ENCODE peak calls at places on chromosomes 13 and 19, in five cellular contexts. One of them, this sample, is unnamed.

GRCh38 chr13:97986841-97987240 is 33.4 kb downstream of the IPO5 start:
- DNase-seq in bronchial epithelial cell: no peak
- DNase-seq in stimulated activated CD4-positive, alpha-beta T cell treated with anti-CD3 and anti-CD28 coated beads, Interleukin-2, amount 100 ng/mL, for 48 hours: no peak
- DNase-seq in activated B cell treated with CpG ODN at 0.5 μM for 24 hours: no peak
- DNase-seq in LoVo: no peak
- DNase-seq in this sample: no peak

GRCh38 chr13:43905435-43906031 is 25.8 kb downstream of the LACC1 start:
- DNase-seq in activated B cell treated with CpG ODN at 0.5 μM for 24 hours: no peak
- DNase-seq in bronchial epithelial cell: peak
- DNase-seq in LoVo: peak
- DNase-seq in stimulated activated CD4-positive, alpha-beta T cell treated with anti-CD3 and anti-CD28 coated beads, Interleukin-2, amount 100 ng/mL, for 48 hours: peak
- DNase-seq in this sample: peak

GRCh38 chr13:49602005-49602404 is 16.6 kb upstream of the RCBTB1 start:
- DNase-seq in activated B cell treated with CpG ODN at 0.5 μM for 24 hours: no peak
- DNase-seq in stimulated activated CD4-positive, alpha-beta T cell treated with anti-CD3 and anti-CD28 coated beads, Interleukin-2, amount 100 ng/mL, for 48 hours: no peak
- DNase-seq in LoVo: peak
- DNase-seq in bronchial epithelial cell: no peak
- DNase-seq in this sample: no peak

GRCh38 chr13:44389856-44390255 is 16.2 kb downstream of the SERP2 start:
- DNase-seq in LoVo: no peak
- DNase-seq in bronchial epithelial cell: no peak
- DNase-seq in activated B cell treated with CpG ODN at 0.5 μM for 24 hours: no peak
- DNase-seq in stimulated activated CD4-positive, alpha-beta T cell treated with anti-CD3 and anti-CD28 coated beads, Interleukin-2, amount 100 ng/mL, for 48 hours: no peak
- DNase-seq in this sample: no peak

GRCh38 chr19:2127758-2128157 is 23.6 kb downstream of the AP3D1 start:
- DNase-seq in activated B cell treated with CpG ODN at 0.5 μM for 24 hours: no peak
- DNase-seq in bronchial epithelial cell: no peak
- DNase-seq in LoVo: no peak
- DNase-seq in stimulated activated CD4-positive, alpha-beta T cell treated with anti-CD3 and anti-CD28 coated beads, Interleukin-2, amount 100 ng/mL, for 48 hours: no peak
- DNase-seq in this sample: no peak

GRCh38 chr13:45441633-45442032 is 23.1 kb upstream of the COG3 start:
- DNase-seq in stimulated activated CD4-positive, alpha-beta T cell treated with anti-CD3 and anti-CD28 coated beads, Interleukin-2, amount 100 ng/mL, for 48 hours: no peak
- DNase-seq in LoVo: no peak
- DNase-seq in bronchial epithelial cell: peak
- DNase-seq in activated B cell treated with CpG ODN at 0.5 μM for 24 hours: no peak
- DNase-seq in this sample: no peak

GRCh38 chr13:99390601-99391000 is 83.4 kb upstream of the GPR183 start:
- DNase-seq in stimulated activated CD4-positive, alpha-beta T cell treated with anti-CD3 and anti-CD28 coated beads, Interleukin-2, amount 100 ng/mL, for 48 hours: no peak
- DNase-seq in activated B cell treated with CpG ODN at 0.5 μM for 24 hours: no peak
- DNase-seq in LoVo: no peak
- DNase-seq in bronchial epithelial cell: no peak
- DNase-seq in this sample: no peak

GRCh38 chr13:84902243-84902642 is 897.0 kb downstream of the SLITRK6 start:
- DNase-seq in activated B cell treated with CpG ODN at 0.5 μM for 24 hours: no peak
- DNase-seq in LoVo: no peak
- DNase-seq in bronchial epithelial cell: no peak
- DNase-seq in stimulated activated CD4-positive, alpha-beta T cell treated with anti-CD3 and anti-CD28 coated beads, Interleukin-2, amount 100 ng/mL, for 48 hours: no peak
- DNase-seq in this sample: no peak

GRCh38 chr19:39206122-39206521 is 2.1 kb upstream of the SYCN start:
- DNase-seq in stimulated activated CD4-positive, alpha-beta T cell treated with anti-CD3 and anti-CD28 coated beads, Interleukin-2, amount 100 ng/mL, for 48 hours: no peak
- DNase-seq in bronchial epithelial cell: no peak
- DNase-seq in activated B cell treated with CpG ODN at 0.5 μM for 24 hours: no peak
- DNase-seq in LoVo: no peak
- DNase-seq in this sample: no peak

GRCh38 chr19:49889687-49890348 is 6.9 kb downstream of the IL4I1 start:
- DNase-seq in bronchial epithelial cell: peak
- DNase-seq in activated B cell treated with CpG ODN at 0.5 μM for 24 hours: no peak
- DNase-seq in LoVo: peak
- DNase-seq in stimulated activated CD4-positive, alpha-beta T cell treated with anti-CD3 and anti-CD28 coated beads, Interleukin-2, amount 100 ng/mL, for 48 hours: peak
- DNase-seq in this sample: no peak

GRCh38 chr19:33794578-33795369 is 1.9 kb upstream of the KCTD15 start:
- DNase-seq in bronchial epithelial cell: no peak
- DNase-seq in activated B cell treated with CpG ODN at 0.5 μM for 24 hours: no peak
- DNase-seq in stimulated activated CD4-positive, alpha-beta T cell treated with anti-CD3 and anti-CD28 coated beads, Interleukin-2, amount 100 ng/mL, for 48 hours: no peak
- DNase-seq in LoVo: no peak
- DNase-seq in this sample: peak

GRCh38 chr19:47542030-47542475 is 27.2 kb upstream of the NAPA start:
- DNase-seq in activated B cell treated with CpG ODN at 0.5 μM for 24 hours: no peak
- DNase-seq in LoVo: no peak
- DNase-seq in stimulated activated CD4-positive, alpha-beta T cell treated with anti-CD3 and anti-CD28 coated beads, Interleukin-2, amount 100 ng/mL, for 48 hours: no peak
- DNase-seq in bronchial epithelial cell: no peak
- DNase-seq in this sample: no peak

GRCh38 chr19:30686911-30687566 is 314.9 kb downstream of the ZNF536 start:
- DNase-seq in bronchial epithelial cell: no peak
- DNase-seq in LoVo: no peak
- DNase-seq in activated B cell treated with CpG ODN at 0.5 μM for 24 hours: no peak
- DNase-seq in stimulated activated CD4-positive, alpha-beta T cell treated with anti-CD3 and anti-CD28 coated beads, Interleukin-2, amount 100 ng/mL, for 48 hours: no peak
- DNase-seq in this sample: no peak

GRCh38 chr19:41296323-41296935 is 13.5 kb upstream of the CCDC97 start:
- DNase-seq in stimulated activated CD4-positive, alpha-beta T cell treated with anti-CD3 and anti-CD28 coated beads, Interleukin-2, amount 100 ng/mL, for 48 hours: no peak
- DNase-seq in LoVo: no peak
- DNase-seq in activated B cell treated with CpG ODN at 0.5 μM for 24 hours: no peak
- DNase-seq in bronchial epithelial cell: peak
- DNase-seq in this sample: no peak

GRCh38 chr19:8577741-8578140 is 499 bp upstream of the MYO1F start:
- DNase-seq in LoVo: no peak
- DNase-seq in activated B cell treated with CpG ODN at 0.5 μM for 24 hours: no peak
- DNase-seq in bronchial epithelial cell: no peak
- DNase-seq in stimulated activated CD4-positive, alpha-beta T cell treated with anti-CD3 and anti-CD28 coated beads, Interleukin-2, amount 100 ng/mL, for 48 hours: no peak
- DNase-seq in this sample: no peak

GRCh38 chr13:114140909-114141255 is 8.5 kb upstream of the RASA3 start:
- DNase-seq in activated B cell treated with CpG ODN at 0.5 μM for 24 hours: no peak
- DNase-seq in bronchial epithelial cell: no peak
- DNase-seq in LoVo: no peak
- DNase-seq in stimulated activated CD4-positive, alpha-beta T cell treated with anti-CD3 and anti-CD28 coated beads, Interleukin-2, amount 100 ng/mL, for 48 hours: no peak
- DNase-seq in this sample: no peak

GRCh38 chr13:98738213-98738612 is 14.3 kb downstream of the SLC15A1 start:
- DNase-seq in bronchial epithelial cell: no peak
- DNase-seq in stimulated activated CD4-positive, alpha-beta T cell treated with anti-CD3 and anti-CD28 coated beads, Interleukin-2, amount 100 ng/mL, for 48 hours: no peak
- DNase-seq in activated B cell treated with CpG ODN at 0.5 μM for 24 hours: no peak
- DNase-seq in LoVo: no peak
- DNase-seq in this sample: no peak

GRCh38 chr19:58519087-58519354 is 589 bp downstream of the ZBTB45 start:
- DNase-seq in LoVo: peak
- DNase-seq in activated B cell treated with CpG ODN at 0.5 μM for 24 hours: peak
- DNase-seq in stimulated activated CD4-positive, alpha-beta T cell treated with anti-CD3 and anti-CD28 coated beads, Interleukin-2, amount 100 ng/mL, for 48 hours: peak
- DNase-seq in bronchial epithelial cell: peak
- DNase-seq in this sample: peak

GRCh38 chr19:49896863-49897621 is at the start of gene IL4I1:
- DNase-seq in stimulated activated CD4-positive, alpha-beta T cell treated with anti-CD3 and anti-CD28 coated beads, Interleukin-2, amount 100 ng/mL, for 48 hours: peak
- DNase-seq in bronchial epithelial cell: no peak
- DNase-seq in LoVo: no peak
- DNase-seq in activated B cell treated with CpG ODN at 0.5 μM for 24 hours: peak
- DNase-seq in this sample: no peak

GRCh38 chr13:98222816-98223215 is 45.7 kb upstream of the RNF113B start:
- DNase-seq in bronchial epithelial cell: no peak
- DNase-seq in activated B cell treated with CpG ODN at 0.5 μM for 24 hours: no peak
- DNase-seq in stimulated activated CD4-positive, alpha-beta T cell treated with anti-CD3 and anti-CD28 coated beads, Interleukin-2, amount 100 ng/mL, for 48 hours: no peak
- DNase-seq in LoVo: no peak
- DNase-seq in this sample: no peak

GRCh38 chr19:51259348-51260245 is 8.7 kb downstream of the SIGLECL1 start:
- DNase-seq in activated B cell treated with CpG ODN at 0.5 μM for 24 hours: no peak
- DNase-seq in LoVo: peak
- DNase-seq in stimulated activated CD4-positive, alpha-beta T cell treated with anti-CD3 and anti-CD28 coated beads, Interleukin-2, amount 100 ng/mL, for 48 hours: peak
- DNase-seq in bronchial epithelial cell: peak
- DNase-seq in this sample: peak

GRCh38 chr13:113406321-113407102 is 42.6 kb upstream of the GRTP1 start:
- DNase-seq in LoVo: no peak
- DNase-seq in bronchial epithelial cell: no peak
- DNase-seq in activated B cell treated with CpG ODN at 0.5 μM for 24 hours: no peak
- DNase-seq in stimulated activated CD4-positive, alpha-beta T cell treated with anti-CD3 and anti-CD28 coated beads, Interleukin-2, amount 100 ng/mL, for 48 hours: no peak
- DNase-seq in this sample: no peak

GRCh38 chr19:48837586-48838191 is 1.4 kb upstream of the HSD17B14 start:
- DNase-seq in bronchial epithelial cell: no peak
- DNase-seq in LoVo: no peak
- DNase-seq in stimulated activated CD4-positive, alpha-beta T cell treated with anti-CD3 and anti-CD28 coated beads, Interleukin-2, amount 100 ng/mL, for 48 hours: no peak
- DNase-seq in activated B cell treated with CpG ODN at 0.5 μM for 24 hours: no peak
- DNase-seq in this sample: no peak

GRCh38 chr13:21556051-21556450 is 47.9 kb downstream of the MICU2 start:
- DNase-seq in bronchial epithelial cell: no peak
- DNase-seq in LoVo: no peak
- DNase-seq in activated B cell treated with CpG ODN at 0.5 μM for 24 hours: no peak
- DNase-seq in stimulated activated CD4-positive, alpha-beta T cell treated with anti-CD3 and anti-CD28 coated beads, Interleukin-2, amount 100 ng/mL, for 48 hours: no peak
- DNase-seq in this sample: no peak

GRCh38 chr13:27783111-27783510 is 9.2 kb upstream of the GSX1 start:
- DNase-seq in bronchial epithelial cell: peak
- DNase-seq in LoVo: no peak
- DNase-seq in activated B cell treated with CpG ODN at 0.5 μM for 24 hours: no peak
- DNase-seq in stimulated activated CD4-positive, alpha-beta T cell treated with anti-CD3 and anti-CD28 coated beads, Interleukin-2, amount 100 ng/mL, for 48 hours: no peak
- DNase-seq in this sample: peak

GRCh38 chr19:23403024-23403423 is 7.8 kb upstream of the ZNF91 start:
- DNase-seq in LoVo: no peak
- DNase-seq in bronchial epithelial cell: no peak
- DNase-seq in stimulated activated CD4-positive, alpha-beta T cell treated with anti-CD3 and anti-CD28 coated beads, Interleukin-2, amount 100 ng/mL, for 48 hours: no peak
- DNase-seq in activated B cell treated with CpG ODN at 0.5 μM for 24 hours: no peak
- DNase-seq in this sample: no peak

GRCh38 chr19:38849746-38850230 is at the start of gene HNRNPL:
- DNase-seq in LoVo: no peak
- DNase-seq in bronchial epithelial cell: no peak
- DNase-seq in activated B cell treated with CpG ODN at 0.5 μM for 24 hours: peak
- DNase-seq in stimulated activated CD4-positive, alpha-beta T cell treated with anti-CD3 and anti-CD28 coated beads, Interleukin-2, amount 100 ng/mL, for 48 hours: peak
- DNase-seq in this sample: no peak

GRCh38 chr19:13366529-13367143 is 139.6 kb downstream of the CACNA1A start:
- DNase-seq in LoVo: peak
- DNase-seq in activated B cell treated with CpG ODN at 0.5 μM for 24 hours: no peak
- DNase-seq in stimulated activated CD4-positive, alpha-beta T cell treated with anti-CD3 and anti-CD28 coated beads, Interleukin-2, amount 100 ng/mL, for 48 hours: no peak
- DNase-seq in bronchial epithelial cell: peak
- DNase-seq in this sample: peak

GRCh38 chr13:51760592-51760991 is 43.4 kb downstream of the DHRS12 start:
- DNase-seq in activated B cell treated with CpG ODN at 0.5 μM for 24 hours: no peak
- DNase-seq in bronchial epithelial cell: no peak
- DNase-seq in stimulated activated CD4-positive, alpha-beta T cell treated with anti-CD3 and anti-CD28 coated beads, Interleukin-2, amount 100 ng/mL, for 48 hours: no peak
- DNase-seq in LoVo: no peak
- DNase-seq in this sample: no peak

GRCh38 chr19:55643003-55643732 is at the start of gene ZNF581:
- DNase-seq in LoVo: peak
- DNase-seq in activated B cell treated with CpG ODN at 0.5 μM for 24 hours: peak
- DNase-seq in bronchial epithelial cell: peak
- DNase-seq in stimulated activated CD4-positive, alpha-beta T cell treated with anti-CD3 and anti-CD28 coated beads, Interleukin-2, amount 100 ng/mL, for 48 hours: peak
- DNase-seq in this sample: peak

GRCh38 chr13:113997845-113998751 is 24.2 kb upstream of the C13orf46 start:
- DNase-seq in bronchial epithelial cell: no peak
- DNase-seq in activated B cell treated with CpG ODN at 0.5 μM for 24 hours: no peak
- DNase-seq in stimulated activated CD4-positive, alpha-beta T cell treated with anti-CD3 and anti-CD28 coated beads, Interleukin-2, amount 100 ng/mL, for 48 hours: no peak
- DNase-seq in LoVo: no peak
- DNase-seq in this sample: no peak

GRCh38 chr13:95128045-95128643 is 173.1 kb downstream of the ABCC4 start:
- DNase-seq in bronchial epithelial cell: peak
- DNase-seq in stimulated activated CD4-positive, alpha-beta T cell treated with anti-CD3 and anti-CD28 coated beads, Interleukin-2, amount 100 ng/mL, for 48 hours: no peak
- DNase-seq in LoVo: no peak
- DNase-seq in activated B cell treated with CpG ODN at 0.5 μM for 24 hours: no peak
- DNase-seq in this sample: no peak

GRCh38 chr13:111317571-111318360 is 2.7 kb upstream of the TEX29 start:
- DNase-seq in LoVo: no peak
- DNase-seq in bronchial epithelial cell: no peak
- DNase-seq in stimulated activated CD4-positive, alpha-beta T cell treated with anti-CD3 and anti-CD28 coated beads, Interleukin-2, amount 100 ng/mL, for 48 hours: no peak
- DNase-seq in activated B cell treated with CpG ODN at 0.5 μM for 24 hours: no peak
- DNase-seq in this sample: no peak

GRCh38 chr19:8973501-8974091 is 36.6 kb downstream of the MUC16 start:
- DNase-seq in activated B cell treated with CpG ODN at 0.5 μM for 24 hours: no peak
- DNase-seq in bronchial epithelial cell: peak
- DNase-seq in LoVo: peak
- DNase-seq in stimulated activated CD4-positive, alpha-beta T cell treated with anti-CD3 and anti-CD28 coated beads, Interleukin-2, amount 100 ng/mL, for 48 hours: no peak
- DNase-seq in this sample: peak

GRCh38 chr19:5023128-5023571 is 54.2 kb downstream of the KDM4B start:
- DNase-seq in activated B cell treated with CpG ODN at 0.5 μM for 24 hours: no peak
- DNase-seq in LoVo: no peak
- DNase-seq in bronchial epithelial cell: no peak
- DNase-seq in stimulated activated CD4-positive, alpha-beta T cell treated with anti-CD3 and anti-CD28 coated beads, Interleukin-2, amount 100 ng/mL, for 48 hours: no peak
- DNase-seq in this sample: peak